ENCODE peak calls at places on chromosomes 12 and 14, in six cellular contexts. J, X, K, U, G and R are unnamed samples.

GRCh38 chr14:104865069-104865630 is at the start of gene CEP170B:
- DNase-seq in J (peak; percentile 89), X (no peak), K (no peak), U (no peak), G (peak; percentile 28), R (peak; percentile 58)

GRCh38 chr14:39015360-39015961 is 87.6 kb downstream of the SEC23A start:
- DNase-seq in J (peak; percentile 40), X (no peak), K (no peak), U (no peak), G (peak; percentile 60), R (peak; percentile 61)

GRCh38 chr14:103124501-103125001 is 1.3 kb downstream of the TNFAIP2 start:
- DNase-seq in J (no peak), X (no peak), K (no peak), U (no peak), G (no peak), R (no peak)

GRCh38 chr12:126432780-126433179 is 1367.5 kb downstream of the AACS start:
- DNase-seq in J (no peak), X (no peak), K (no peak), U (no peak), G (no peak), R (no peak)

GRCh38 chr14:31543969-31544799 is 17.0 kb upstream of the NUBPL start:
- DNase-seq in J (peak; percentile 14), X (no peak), K (no peak), U (no peak), G (peak; percentile 3), R (no peak)

GRCh38 chr12:11814362-11814761 is 164.9 kb downstream of the ETV6 start:
- DNase-seq in J (no peak), X (no peak), K (no peak), U (no peak), G (no peak), R (peak; percentile 84)

GRCh38 chr12:30753233-30753632 is 1.5 kb downstream of the CAPRIN2 start:
- DNase-seq in J (peak; percentile 43), X (no peak), K (no peak), U (no peak), G (peak; percentile 56), R (peak; percentile 53)

GRCh38 chr14:53896773-53897172 is 59.9 kb downstream of the BMP4 start:
- DNase-seq in J (no peak), X (no peak), K (no peak), U (no peak), G (no peak), R (peak; percentile 67)

GRCh38 chr12:117485984-117486839 is 124.8 kb upstream of the NOS1 start:
- DNase-seq in J (no peak), X (no peak), K (no peak), U (no peak), G (no peak), R (no peak)

GRCh38 chr14:64541261-64541970 is 875 bp downstream of the HSPA2 start:
- DNase-seq in J (no peak), X (no peak), K (no peak), U (no peak), G (no peak), R (peak; percentile 32)

GRCh38 chr14:87992349-87992719 is 648 bp downstream of the GALC start:
- DNase-seq in J (peak; percentile 52), X (no peak), K (no peak), U (no peak), G (no peak), R (no peak)

GRCh38 chr14:102184678-102185040 is 45.0 kb downstream of the WDR20 start:
- DNase-seq in J (no peak), X (no peak), K (no peak), U (no peak), G (no peak), R (no peak)

GRCh38 chr14:80390911-80391310 is 179.6 kb upstream of the DIO2 start:
- DNase-seq in J (peak; percentile 19), X (no peak), K (no peak), U (no peak), G (no peak), R (peak; percentile 60)

GRCh38 chr12:122669397-122670070 is 33.6 kb downstream of the HCAR2 start:
- DNase-seq in J (no peak), X (no peak), K (no peak), U (no peak), G (no peak), R (peak; percentile 75)

GRCh38 chr12:78622529-78623221 is 241.9 kb upstream of the SYT1 start:
- DNase-seq in J (no peak), X (no peak), K (no peak), U (no peak), G (no peak), R (no peak)

GRCh38 chr14:95126906-95127530 is 30.3 kb downstream of the DICER1 start:
- DNase-seq in J (no peak), X (no peak), K (no peak), U (no peak), G (no peak), R (no peak)

GRCh38 chr12:15996254-15996653 is 85.1 kb downstream of the DERA start:
- DNase-seq in J (no peak), X (no peak), K (no peak), U (no peak), G (peak; percentile 46), R (peak; percentile 87)

GRCh38 chr14:84655014-84655413 is 874.9 kb upstream of the FLRT2 start:
- DNase-seq in J (no peak), X (no peak), K (no peak), U (no peak), G (no peak), R (no peak)

GRCh38 chr14:57831981-57832380 is 33.9 kb downstream of the SLC35F4 start:
- DNase-seq in J (peak; percentile 58), X (no peak), K (no peak), U (no peak), G (peak; percentile 91), R (no peak)